ENCODE peak calls at places on chromosomes 13 and 19, in five cellular contexts. Q is stimulated activated CD4-positive, alpha-beta T cell treated with anti-CD3 and anti-CD28 coated beads, Interleukin-1b, Interleukin-23, amount 100 ng/mL, for 24 hours; P is T-helper 2 cell; D is stimulated activated CD8-positive, alpha-beta memory T cell treated with anti-CD3 and anti-CD28 coated beads, Interleukin-15, amount 100 ng/mL, for 1 hour; T is ascending aorta. V is an unnamed sample.

GRCh38 chr13:108961542-108962125 is 332.2 kb downstream of the MYO16 start:
- DNase-seq in Q (no peak), P (no peak), D (no peak), T (no peak), V (no peak)

GRCh38 chr13:50282016-50282415 is 266.8 kb downstream of the KCNRG start:
- DNase-seq in Q (no peak), P (no peak), D (no peak), T (no peak), V (no peak)

GRCh38 chr13:73136776-73137175 is 78.0 kb downstream of the KLF5 start:
- DNase-seq in Q (no peak), P (no peak), D (no peak), T (no peak), V (no peak)

GRCh38 chr19:38458991-38459390 is 25.5 kb downstream of the RYR1 start:
- DNase-seq in Q (no peak), P (no peak), D (no peak), T (no peak), V (no peak)

GRCh38 chr19:6002591-6002990 is 24.7 kb upstream of the RANBP3 start:
- DNase-seq in Q (no peak), P (no peak), D (no peak), T (no peak), V (no peak)

GRCh38 chr19:41328818-41329220 is 18.8 kb downstream of the CCDC97 start:
- DNase-seq in Q (no peak), P (no peak), D (no peak), T (no peak), V (no peak)

GRCh38 chr13:85313761-85314503 is 485.3 kb downstream of the SLITRK6 start:
- DNase-seq in Q (no peak), P (no peak), D (no peak), T (no peak), V (no peak)

GRCh38 chr19:12783226-12783848 is 7.9 kb upstream of the JUNB start:
- DNase-seq in Q (no peak), P (no peak), D (no peak), T (peak; percentile 62), V (no peak)

GRCh38 chr13:79413521-79413920 is 7.5 kb upstream of the RBM26 start:
- DNase-seq in Q (no peak), P (no peak), D (no peak), T (no peak), V (no peak)

GRCh38 chr19:15417699-15418098 is 1.1 kb downstream of the AKAP8L start:
- DNase-seq in Q (no peak), P (no peak), D (no peak), T (no peak), V (no peak)

GRCh38 chr13:41470187-41470586 is 12.8 kb downstream of the RGCC start:
- DNase-seq in Q (no peak), P (no peak), D (no peak), T (no peak), V (no peak)

GRCh38 chr19:51418707-51419106 is 1.3 kb upstream of the SIGLEC10 start:
- DNase-seq in Q (no peak), P (no peak), D (no peak), T (no peak), V (no peak)

GRCh38 chr13:45092668-45093067 is 27.6 kb upstream of the GTF2F2 start:
- DNase-seq in Q (no peak), P (no peak), D (no peak), T (no peak), V (no peak)

GRCh38 chr13:26236306-26236705 is 14.2 kb upstream of the RNF6 start:
- DNase-seq in Q (no peak), P (no peak), D (no peak), T (no peak), V (no peak)

GRCh38 chr13:97003071-97003470 is 8.8 kb upstream of the OXGR1 start:
- DNase-seq in Q (no peak), P (no peak), D (no peak), T (no peak), V (no peak)

V was measured in type B pancreatic cell.